ENCODE peak calls at places on chromosomes 5 and 9, in four cellular contexts. K, A, O and N are unnamed samples.

GRCh38 chr9:127497656-127498290 is 46.5 kb downstream of the LRSAM1 start:
- DNase-seq in K (no peak), A (no peak), O (no peak), N (no peak)

GRCh38 chr5:177327539-177328522 is 16.1 kb upstream of the MXD3 start:
- DNase-seq in K (no peak), A (peak), O (peak), N (no peak)

GRCh38 chr5:138523406-138523805 is 19.6 kb downstream of the ETF1 start:
- DNase-seq in K (no peak), A (no peak), O (no peak), N (no peak)

GRCh38 chr9:109014267-109015025 is 1.1 kb upstream of the CTNNAL1 start:
- DNase-seq in K (no peak), A (peak), O (peak), N (no peak)

GRCh38 chr5:69035665-69036064 is 58.1 kb upstream of the SLC30A5 start:
- DNase-seq in K (no peak), A (no peak), O (no peak), N (no peak)

GRCh38 chr9:10366171-10366779 is 246.5 kb downstream of the PTPRD start:
- DNase-seq in K (peak), A (peak), O (peak), N (peak)

GRCh38 chr5:72109625-72110024 is 2.4 kb downstream of the MAP1B start:
- DNase-seq in K (no peak), A (peak), O (no peak), N (no peak)

GRCh38 chr9:27073841-27074728 is 34.9 kb upstream of the TEK start:
- DNase-seq in K (no peak), A (peak), O (peak), N (no peak)

GRCh38 chr9:29393064-29393463 is 1819.8 kb upstream of the C9orf72 start:
- DNase-seq in K (no peak), A (peak), O (peak), N (no peak)

GRCh38 chr9:88814521-88815101 is 176.7 kb upstream of the S1PR3 start:
- DNase-seq in K (no peak), A (peak), O (peak), N (no peak)

GRCh38 chr9:123053711-123054110 is 20.2 kb downstream of the GPR21 start:
- DNase-seq in K (no peak), A (no peak), O (no peak), N (no peak)

GRCh38 chr9:130041648-130042405 is 1.2 kb downstream of the FNBP1 start:
- DNase-seq in K (no peak), A (peak), O (peak), N (no peak)

GRCh38 chr5:78718827-78719226 is 70.3 kb upstream of the LHFPL2 start:
- DNase-seq in K (no peak), A (peak), O (no peak), N (no peak)

GRCh38 chr5:112755703-112756102 is 18.0 kb downstream of the APC start:
- DNase-seq in K (no peak), A (no peak), O (no peak), N (no peak)

GRCh38 chr5:16856531-16856930 is 79.6 kb downstream of the MYO10 start:
- DNase-seq in K (no peak), A (peak), O (peak), N (no peak)

GRCh38 chr5:401216-402034 is 41.6 kb upstream of the EXOC3 start:
- DNase-seq in K (no peak), A (no peak), O (no peak), N (peak)

GRCh38 chr9:97559111-97559514 is 57.6 kb downstream of the TMOD1 start:
- DNase-seq in K (no peak), A (no peak), O (no peak), N (no peak)

GRCh38 chr5:56681346-56681745 is 134.0 kb upstream of the MAP3K1 start:
- DNase-seq in K (no peak), A (peak), O (peak), N (no peak)

GRCh38 chr5:143481697-143482531 is 78.4 kb upstream of the NR3C1 start:
- DNase-seq in K (no peak), A (no peak), O (peak), N (no peak)

GRCh38 chr9:87087197-87087596 is 139.9 kb upstream of the GAS1 start:
- DNase-seq in K (no peak), A (no peak), O (no peak), N (no peak)

GRCh38 chr5:57725628-57726504 is 243.3 kb upstream of the ACTBL2 start:
- DNase-seq in K (no peak), A (no peak), O (no peak), N (no peak)

GRCh38 chr9:37911271-37911681 is 7.3 kb upstream of the SLC25A51 start:
- DNase-seq in K (no peak), A (no peak), O (peak), N (no peak)

GRCh38 chr9:125747053-125747764 is at the start of gene PBX3:
- DNase-seq in K (no peak), A (peak), O (no peak), N (peak)

GRCh38 chr9:16023466-16023865 is 470.6 kb downstream of the CCDC171 start:
- DNase-seq in K (no peak), A (peak), O (peak), N (no peak)

GRCh38 chr9:3856592-3856991 is 330.8 kb upstream of the RFX3 start:
- DNase-seq in K (no peak), A (peak), O (peak), N (no peak)

GRCh38 chr5:159953609-159954008 is 37.3 kb downstream of the ADRA1B start:
- DNase-seq in K (no peak), A (no peak), O (no peak), N (no peak)

GRCh38 chr5:138574744-138575193 is 432 bp downstream of the HSPA9 start:
- DNase-seq in K (no peak), A (no peak), O (no peak), N (no peak)

GRCh38 chr5:73286891-73287290 is 113.9 kb downstream of the TMEM174 start:
- DNase-seq in K (no peak), A (no peak), O (peak), N (no peak)

GRCh38 chr5:172733179-172733973 is 37.6 kb downstream of the DUSP1 start:
- DNase-seq in K (no peak), A (peak), O (peak), N (peak)
- H3K4me3 ChIP-seq in K (no peak), A (no peak), O (no peak), N (no peak)

GRCh38 chr5:120779674-120780073 is 315.6 kb downstream of the PRR16 start:
- DNase-seq in K (no peak), A (peak), O (no peak), N (no peak)

GRCh38 chr5:120778491-120779293 is 314.6 kb downstream of the PRR16 start:
- DNase-seq in K (no peak), A (peak), O (peak), N (no peak)
- H3K4me3 ChIP-seq in K (no peak), A (peak), O (no peak), N (no peak)

DNA sequence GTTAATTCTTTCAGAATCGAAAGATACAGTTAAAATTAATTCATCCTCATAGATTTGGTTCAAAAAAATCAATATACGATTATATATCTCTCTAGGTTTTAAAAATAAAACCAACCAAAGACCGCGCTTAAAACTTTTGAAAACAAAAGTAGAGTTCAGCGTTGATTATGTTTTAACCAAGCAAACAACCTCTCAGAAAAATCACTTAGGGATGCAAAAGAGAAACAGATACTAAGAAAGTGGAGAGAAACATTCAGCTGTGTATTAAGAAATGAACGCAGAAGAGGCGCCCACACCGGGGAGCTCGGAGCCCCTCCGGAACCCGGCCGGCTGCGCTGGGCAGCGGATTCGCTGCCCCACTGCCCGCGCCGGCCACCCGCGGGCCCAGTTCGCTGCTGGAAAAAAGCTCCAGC is 1.4 kb downstream of the PITX1 start:
- DNase-seq in K (no peak), A (no peak), O (no peak), N (no peak)
- H3K4me3 ChIP-seq in K (peak), A (peak), O (no peak), N (peak)

GRCh38 chr9:105246656-105247162 is 2.3 kb downstream of the SLC44A1 start:
- DNase-seq in K (no peak), A (peak), O (peak), N (no peak)
- H3K4me3 ChIP-seq in K (peak), A (peak), O (peak), N (no peak)